ENCODE peak calls at places on chromosomes 12 and 14, in six cellular contexts. U is activated CD4-positive, alpha-beta T cell treated with anti-CD3 and anti-CD28 coated beads, Interleukin-2, amount 10 ng/mL, durations not matched to agents 7 days and 5 days; M is brain microvascular endothelial cell; R is GM20000; E is lower leg skin; N is LoVo. O is an unnamed sample.

GRCh38 chr12:108833757-108834472 is 23.5 kb downstream of the SSH1 start:
- DNase-seq in E (no peak), R (no peak), U (no peak), N (no peak), M (peak; percentile 86), O (no peak)

GRCh38 chr14:102140027-102140749 is 491 bp downstream of the WDR20 start:
- DNase-seq in R (peak; percentile 35), N (peak; percentile 20), E (no peak), M (peak; percentile 6), U (peak; percentile 49), O (peak; percentile 66)

GRCh38 chr14:95165517-95165916 is 8.2 kb upstream of the DICER1 start:
- DNase-seq in M (no peak), R (no peak), U (no peak), E (no peak), N (no peak), O (no peak)

GRCh38 chr14:104515811-104516780 is 63.5 kb upstream of the C14orf180 start:
- DNase-seq in M (no peak), E (no peak), N (no peak), U (no peak), R (no peak), O (no peak)

GRCh38 chr12:6688543-6688999 is 604 bp downstream of the ZNF384 start:
- DNase-seq in U (peak; percentile 51), R (no peak), E (no peak), N (peak; percentile 43), M (peak; percentile 2), O (no peak)

GRCh38 chr14:94380225-94381148 is 7.9 kb downstream of the SERPINA1 start:
- DNase-seq in E (peak; percentile 36), N (no peak), M (no peak), U (no peak), R (no peak), O (no peak)

GRCh38 chr12:129701536-129702165 is 202.2 kb downstream of the TMEM132D start:
- DNase-seq in R (no peak), N (no peak), E (no peak), U (no peak), M (no peak), O (no peak)

GRCh38 chr14:54470701-54471100 is 18.1 kb downstream of the GMFB start:
- DNase-seq in U (no peak), E (no peak), R (no peak), M (no peak), N (peak; percentile 73), O (no peak)

GRCh38 chr14:64720190-64720589 is 16.0 kb downstream of the PLEKHG3 start:
- DNase-seq in M (peak; percentile 90), N (peak; percentile 86), R (no peak), U (no peak), E (peak; percentile 84), O (peak; percentile 55)

GRCh38 chr14:65301862-65302539 is 110.5 kb upstream of the FUT8 start:
- DNase-seq in R (peak; percentile 41), U (no peak), M (no peak), N (no peak), E (no peak), O (no peak)

GRCh38 chr14:72892879-72893635 is 844 bp downstream of the DPF3 start:
- DNase-seq in R (peak; percentile 52), U (peak; percentile 32), M (no peak), E (no peak), N (no peak), O (peak; percentile 59)

GRCh38 chr12:104360157-104360556 is 56.6 kb downstream of the EID3 start:
- DNase-seq in E (peak; percentile 42), M (peak; percentile 45), U (no peak), N (no peak), R (no peak), O (no peak)

GRCh38 chr12:112751844-112752243 is 39.7 kb upstream of the RPH3A start:
- DNase-seq in N (no peak), U (no peak), R (no peak), M (no peak), E (no peak), O (no peak)

GRCh38 chr12:49296034-49296835 is 1.3 kb downstream of the PRPH start:
- DNase-seq in N (peak; percentile 72), E (no peak), U (peak; percentile 61), M (no peak), R (peak; percentile 92), O (no peak)

GRCh38 chr14:78310263-78310662 is 140.1 kb downstream of the NRXN3 start:
- DNase-seq in E (no peak), M (no peak), U (no peak), N (no peak), R (no peak), O (no peak)

GRCh38 chr14:75522224-75522764 is at the start of gene BATF:
- DNase-seq in E (no peak), U (peak; percentile 88), N (no peak), R (peak; percentile 72), M (no peak), O (no peak)

GRCh38 chr14:103886304-103887169 is 39.2 kb upstream of the PPP1R13B start:
- DNase-seq in M (no peak), U (no peak), N (no peak), R (no peak), E (no peak), O (no peak)

GRCh38 chr12:118164798-118165486 is 29.0 kb downstream of the PEBP1 start:
- DNase-seq in E (no peak), U (peak; percentile 17), M (peak; percentile 38), R (no peak), N (no peak), O (no peak)

GRCh38 chr14:96363751-96364336 is 518 bp downstream of the GSKIP start:
- DNase-seq in E (peak; percentile 85), U (peak; percentile 50), M (peak; percentile 18), R (peak; percentile 38), N (peak; percentile 55), O (peak; percentile 74)

GRCh38 chr14:105492051-105492965 is 1.3 kb downstream of the TEDC1 start:
- DNase-seq in N (no peak), U (no peak), E (peak; percentile 90), M (no peak), R (no peak), O (no peak)

GRCh38 chr12:126286203-126286602 is 1221.0 kb downstream of the AACS start:
- DNase-seq in N (no peak), M (no peak), E (no peak), U (no peak), R (no peak), O (no peak)

GRCh38 chr12:1791104-1791927 is 29.0 kb upstream of the LRTM2 start:
- DNase-seq in E (peak; percentile 91), U (peak; percentile 77), M (peak; percentile 53), N (peak; percentile 62), R (peak; percentile 70), O (no peak)

GRCh38 chr12:70359458-70360197 is 6.5 kb upstream of the KCNMB4 start:
- DNase-seq in U (no peak), R (no peak), M (no peak), E (no peak), N (no peak), O (no peak)

GRCh38 chr14:94038921-94039629 is 12.9 kb downstream of the OTUB2 start:
- DNase-seq in E (no peak), M (no peak), U (no peak), R (no peak), N (no peak), O (no peak)

GRCh38 chr14:20934148-20934762 is 21.0 kb upstream of the RNASE2 start:
- DNase-seq in E (no peak), N (no peak), M (no peak), R (peak; percentile 21), U (peak; percentile 22), O (no peak)

O was measured in suprapubic skin.